ENCODE peak calls at places on chromosome 5, in five cellular contexts. One of them, this sample, is unnamed.

GRCh38 chr5:37619353-37619752 is 220.5 kb downstream of the GDNF start:
- DNase-seq in astrocyte: peak
- DNase-seq in HepG2: no peak
- DNase-seq in cardiac muscle cell: peak
- DNase-seq in lower leg skin: no peak
- DNase-seq in this sample: no peak

GRCh38 chr5:138111937-138112336 is 27.3 kb downstream of the NME5 start:
- DNase-seq in astrocyte: peak
- DNase-seq in lower leg skin: no peak
- DNase-seq in HepG2: no peak
- DNase-seq in cardiac muscle cell: no peak
- DNase-seq in this sample: no peak

GRCh38 chr5:93360436-93361100 is 220.5 kb downstream of the NR2F1-AS1 start:
- DNase-seq in astrocyte: no peak
- DNase-seq in HepG2: no peak
- DNase-seq in lower leg skin: no peak
- DNase-seq in cardiac muscle cell: peak
- DNase-seq in this sample: no peak

GRCh38 chr5:168118042-168118668 is 173.3 kb upstream of the WWC1 start:
- DNase-seq in cardiac muscle cell: no peak
- DNase-seq in astrocyte: no peak
- DNase-seq in HepG2: no peak
- DNase-seq in lower leg skin: no peak
- DNase-seq in this sample: no peak

GRCh38 chr5:142827934-142828576 is 57.9 kb downstream of the ARHGAP26 start:
- DNase-seq in cardiac muscle cell: no peak
- DNase-seq in lower leg skin: no peak
- DNase-seq in astrocyte: peak
- DNase-seq in HepG2: no peak
- DNase-seq in this sample: no peak

GRCh38 chr5:143887302-143887638 is 75.3 kb downstream of the HMHB1 start:
- DNase-seq in cardiac muscle cell: peak
- DNase-seq in lower leg skin: no peak
- DNase-seq in HepG2: no peak
- DNase-seq in astrocyte: peak
- DNase-seq in this sample: no peak

GRCh38 chr5:59548807-59549357 is 344.6 kb downstream of the PDE4D start:
- DNase-seq in HepG2: peak
- DNase-seq in lower leg skin: no peak
- DNase-seq in cardiac muscle cell: no peak
- DNase-seq in astrocyte: no peak
- DNase-seq in this sample: no peak

GRCh38 chr5:138064526-138064925 is 19.3 kb upstream of the WNT8A start:
- DNase-seq in HepG2: no peak
- DNase-seq in lower leg skin: no peak
- DNase-seq in cardiac muscle cell: peak
- DNase-seq in astrocyte: no peak
- DNase-seq in this sample: no peak

GRCh38 chr5:174145821-174146220 is 100.3 kb downstream of the NSG2 start:
- DNase-seq in lower leg skin: peak
- DNase-seq in HepG2: no peak
- DNase-seq in astrocyte: peak
- DNase-seq in cardiac muscle cell: peak
- DNase-seq in this sample: no peak

GRCh38 chr5:142512680-142513042 is 173.2 kb downstream of the FGF1 start:
- DNase-seq in astrocyte: peak
- DNase-seq in cardiac muscle cell: peak
- DNase-seq in HepG2: peak
- DNase-seq in lower leg skin: peak
- DNase-seq in this sample: no peak

GRCh38 chr5:38519476-38519875 is 37.0 kb downstream of the LIFR start:
- DNase-seq in HepG2: no peak
- DNase-seq in astrocyte: no peak
- DNase-seq in cardiac muscle cell: no peak
- DNase-seq in lower leg skin: no peak
- DNase-seq in this sample: no peak

GRCh38 chr5:17222679-17223078 is 5.2 kb downstream of the BASP1 start:
- DNase-seq in HepG2: no peak
- DNase-seq in astrocyte: no peak
- DNase-seq in lower leg skin: no peak
- DNase-seq in cardiac muscle cell: peak
- DNase-seq in this sample: no peak

GRCh38 chr5:33277061-33277460 is 163.7 kb upstream of the TARS1 start:
- DNase-seq in HepG2: no peak
- DNase-seq in lower leg skin: no peak
- DNase-seq in astrocyte: no peak
- DNase-seq in cardiac muscle cell: no peak
- DNase-seq in this sample: no peak

GRCh38 chr5:18314192-18314778 is 680.0 kb downstream of the TAF11L14 start:
- DNase-seq in astrocyte: peak
- DNase-seq in cardiac muscle cell: peak
- DNase-seq in HepG2: no peak
- DNase-seq in lower leg skin: no peak
- DNase-seq in this sample: no peak

GRCh38 chr5:180294401-180294800 is 2.5 kb upstream of the MAPK9 start:
- DNase-seq in lower leg skin: peak
- DNase-seq in HepG2: no peak
- DNase-seq in cardiac muscle cell: no peak
- DNase-seq in astrocyte: no peak
- DNase-seq in this sample: no peak

GRCh38 chr5:162429161-162429560 is 361.6 kb downstream of the GABRG2 start:
- DNase-seq in HepG2: no peak
- DNase-seq in astrocyte: no peak
- DNase-seq in cardiac muscle cell: no peak
- DNase-seq in lower leg skin: no peak
- DNase-seq in this sample: no peak

GRCh38 chr5:6576861-6577501 is 55.9 kb downstream of the NSUN2 start:
- DNase-seq in HepG2: peak
- DNase-seq in lower leg skin: peak
- DNase-seq in astrocyte: peak
- DNase-seq in cardiac muscle cell: peak
- DNase-seq in this sample: peak

GRCh38 chr5:65926276-65926761 is at the start of gene ERBIN:
- DNase-seq in cardiac muscle cell: peak
- DNase-seq in HepG2: peak
- DNase-seq in lower leg skin: peak
- DNase-seq in astrocyte: peak
- DNase-seq in this sample: peak

GRCh38 chr5:65925094-65925600 is 1.2 kb upstream of the ERBIN start:
- DNase-seq in lower leg skin: peak
- DNase-seq in astrocyte: peak
- DNase-seq in cardiac muscle cell: peak
- DNase-seq in HepG2: peak
- DNase-seq in this sample: peak

GRCh38 chr5:65926893-65927292 is 518 bp downstream of the ERBIN start:
- DNase-seq in cardiac muscle cell: peak
- DNase-seq in lower leg skin: no peak
- DNase-seq in astrocyte: no peak
- DNase-seq in HepG2: no peak
- DNase-seq in this sample: no peak

GRCh38 chr5:65924366-65925093 is 1.8 kb upstream of the ERBIN start:
- DNase-seq in lower leg skin: no peak
- DNase-seq in HepG2: peak
- DNase-seq in cardiac muscle cell: no peak
- DNase-seq in astrocyte: no peak
- DNase-seq in this sample: no peak

GRCh38 chr5:65925601-65926275 is 637 bp upstream of the ERBIN start:
- DNase-seq in astrocyte: peak
- DNase-seq in cardiac muscle cell: peak
- DNase-seq in HepG2: peak
- DNase-seq in lower leg skin: peak
- DNase-seq in this sample: peak
- TF ChIP-seq CTCF in astrocyte: no peak
- TF ChIP-seq CTCF in cardiac muscle cell: peak
- TF ChIP-seq CTCF in HepG2: peak
- TF ChIP-seq CTCF in lower leg skin: no peak
- TF ChIP-seq CTCF in this sample: no peak

DNA sequence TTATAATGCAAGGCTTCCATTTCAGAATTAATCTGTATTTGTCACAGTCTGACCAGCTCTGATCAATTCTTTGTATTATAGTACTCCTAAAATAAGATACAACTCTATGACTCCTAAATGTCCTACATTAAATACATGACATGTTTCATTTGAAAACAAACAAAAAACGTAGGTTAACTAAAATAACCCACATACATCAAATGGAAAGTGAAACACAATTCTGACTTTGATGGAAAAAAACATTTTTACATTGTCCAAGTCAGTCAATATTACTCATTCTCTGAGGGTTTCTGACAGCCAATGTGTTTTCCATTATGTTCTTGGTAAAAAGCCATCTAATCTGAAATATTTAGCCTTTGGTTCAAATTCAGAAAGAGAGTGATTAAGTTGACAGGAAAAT is 8.7 kb downstream of the HMGCS1 start:
- DNase-seq in lower leg skin: no peak
- DNase-seq in HepG2: no peak
- DNase-seq in astrocyte: no peak
- DNase-seq in cardiac muscle cell: peak
- DNase-seq in this sample: no peak
- H3K4me3 ChIP-seq in lower leg skin: no peak
- H3K4me3 ChIP-seq in HepG2: no peak
- H3K4me3 ChIP-seq in astrocyte: no peak
- H3K4me3 ChIP-seq in cardiac muscle cell: no peak
- H3K4me3 ChIP-seq in this sample: no peak

DNA sequence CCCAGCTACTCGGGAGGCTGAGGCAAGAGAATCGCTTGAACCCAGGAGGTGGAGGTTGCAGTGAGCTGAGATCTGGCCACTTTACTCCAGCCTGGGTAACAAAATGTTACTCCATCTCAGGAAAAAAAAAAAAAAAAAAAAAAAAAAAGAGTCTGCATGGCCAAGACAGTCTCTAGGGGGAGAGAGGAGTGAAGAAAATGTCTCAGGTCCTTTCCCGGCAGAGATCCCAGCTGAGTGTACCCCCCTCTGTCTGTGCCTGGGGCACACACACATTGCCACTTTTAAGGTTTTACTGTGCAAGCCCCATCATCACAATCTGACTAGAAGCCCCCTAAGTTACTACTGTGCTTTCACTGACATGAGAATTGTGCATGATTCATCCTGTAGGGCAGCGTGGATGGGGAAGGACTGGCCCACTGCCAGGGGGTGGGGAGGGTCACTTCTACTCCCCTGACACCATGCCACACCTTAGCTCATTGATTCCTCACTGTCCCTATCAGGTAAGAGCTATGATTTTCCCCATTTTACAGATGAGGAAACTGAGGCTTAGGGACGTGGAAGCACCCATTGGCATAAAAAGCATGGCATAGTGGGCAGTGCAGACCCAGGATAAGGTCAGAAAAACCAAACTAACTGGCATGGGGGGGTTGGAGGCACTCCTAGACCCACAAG is 102.3 kb upstream of the LARP1 start:
- DNase-seq in lower leg skin: no peak
- DNase-seq in cardiac muscle cell: peak
- DNase-seq in astrocyte: no peak
- DNase-seq in HepG2: no peak
- DNase-seq in this sample: no peak
- TF ChIP-seq CTCF in lower leg skin: no peak
- TF ChIP-seq CTCF in cardiac muscle cell: no peak
- TF ChIP-seq CTCF in astrocyte: no peak
- TF ChIP-seq CTCF in HepG2: no peak
- TF ChIP-seq CTCF in this sample: no peak

DNA sequence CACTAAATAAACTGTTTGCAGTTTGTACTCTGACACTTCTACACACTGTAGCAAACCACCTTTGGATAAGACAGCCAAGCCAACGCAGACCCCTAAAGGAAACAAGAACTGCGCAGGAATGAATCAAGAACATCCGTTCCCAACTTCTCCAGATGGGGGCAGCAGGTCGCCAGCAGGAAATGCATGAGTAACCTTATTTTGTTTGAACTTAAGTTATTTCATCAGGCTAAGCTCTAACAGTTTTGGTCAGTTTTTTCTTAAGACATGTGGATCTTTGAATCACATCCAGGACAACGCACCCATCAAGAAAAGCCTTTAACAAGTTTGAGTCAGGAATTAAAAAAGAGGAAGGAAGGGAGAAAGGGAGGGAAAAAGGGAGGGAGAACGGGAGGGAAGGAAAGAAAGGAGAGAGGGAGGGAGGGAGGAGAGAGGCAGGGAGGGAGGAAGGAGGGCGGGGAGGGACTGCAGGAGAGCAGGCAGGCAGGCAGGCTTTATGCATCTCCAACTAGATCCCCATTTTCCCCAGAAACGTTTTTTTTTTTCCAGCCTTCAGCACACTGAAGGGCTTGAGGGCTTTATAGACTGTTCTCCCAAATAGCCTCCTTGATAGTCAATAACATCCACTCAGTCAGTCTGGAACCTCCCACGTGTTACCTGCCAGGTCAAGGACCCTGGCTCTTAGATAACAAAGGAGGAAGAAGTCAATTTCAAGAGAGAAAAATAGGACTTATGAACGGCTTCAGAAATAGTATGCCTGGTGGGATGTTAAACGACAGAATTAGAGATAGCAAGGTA is 22.2 kb downstream of the BHMT start:
- DNase-seq in astrocyte: peak
- DNase-seq in HepG2: peak
- DNase-seq in lower leg skin: peak
- DNase-seq in cardiac muscle cell: peak
- DNase-seq in this sample: peak
- H3K4me3 ChIP-seq in astrocyte: peak
- H3K4me3 ChIP-seq in HepG2: peak
- H3K4me3 ChIP-seq in lower leg skin: no peak
- H3K4me3 ChIP-seq in cardiac muscle cell: peak
- H3K4me3 ChIP-seq in this sample: no peak

DNA sequence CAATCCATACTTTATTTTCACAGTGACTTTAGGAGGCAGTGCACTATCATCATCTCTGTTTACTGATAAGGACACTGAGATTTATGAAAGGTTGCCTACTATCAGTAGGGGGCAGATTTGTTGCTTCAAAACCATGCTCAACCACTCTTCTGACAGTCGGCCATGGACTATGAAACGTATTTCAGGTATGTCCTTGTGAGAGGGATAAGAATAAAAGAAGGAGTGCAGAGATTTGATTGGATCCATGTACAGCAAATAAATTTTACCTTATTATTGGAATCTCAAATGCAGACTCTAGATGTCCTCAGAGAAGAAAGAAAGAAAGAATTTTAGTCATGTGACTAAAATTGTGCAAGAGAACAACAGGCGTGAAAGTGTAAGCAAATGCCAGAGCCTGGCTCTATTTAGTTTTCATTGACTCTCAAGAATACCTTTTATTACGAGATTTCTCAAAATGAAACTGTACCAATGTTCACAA is 296.6 kb upstream of the RASA1 start:
- DNase-seq in HepG2: peak
- DNase-seq in lower leg skin: no peak
- DNase-seq in cardiac muscle cell: peak
- DNase-seq in astrocyte: peak
- DNase-seq in this sample: peak
- TF ChIP-seq CTCF in HepG2: peak
- TF ChIP-seq CTCF in lower leg skin: no peak
- TF ChIP-seq CTCF in cardiac muscle cell: peak
- TF ChIP-seq CTCF in astrocyte: no peak
- TF ChIP-seq CTCF in this sample: no peak